ENCODE peak calls at places on chromosomes 16 and 17, in nine cellular contexts. U, D, J, E, G, I, K, V and R are unnamed samples. For H3K36me3, the result is how much of the 10 kb centered on the place peaks cover.

GRCh38 chr17:40648326-40648968 is 829 bp upstream of the SMARCE1 start:
- DNase-seq in U (no peak), D (no peak), J (no peak), E (no peak), G (no peak), I (no peak), K (peak), V (peak), R (no peak)

GRCh38 chr17:18280239-18280638 is 19.8 kb downstream of the MIEF2 start:
- DNase-seq in U (no peak), D (no peak), J (no peak), E (no peak), G (no peak), I (no peak), K (no peak), V (no peak), R (no peak)

GRCh38 chr17:62644487-62645173 is 17.2 kb downstream of the MRC2 start:
- DNase-seq in U (no peak), D (no peak), J (no peak), E (no peak), G (no peak), I (no peak), K (no peak), V (no peak), R (no peak)

GRCh38 chr16:27318399-27319256 is 4.9 kb downstream of the IL4R start:
- DNase-seq in U (no peak), D (peak), J (no peak), E (peak), G (peak), I (no peak), K (peak), V (peak), R (peak)

GRCh38 chr16:50011707-50012106 is 13.3 kb upstream of the CNEP1R1 start:
- DNase-seq in U (no peak), D (no peak), J (no peak), E (no peak), G (no peak), I (no peak), K (no peak), V (no peak), R (no peak)

GRCh38 chr16:48075398-48075797 is 80.4 kb downstream of the ABCC12 start:
- DNase-seq in U (no peak), D (no peak), J (no peak), E (no peak), G (no peak), I (no peak), K (no peak), V (no peak), R (no peak)

GRCh38 chr17:58514795-58515157 is 338 bp upstream of the MTMR4 start:
- DNase-seq in U (no peak), D (no peak), J (no peak), E (no peak), G (no peak), I (no peak), K (no peak), V (no peak), R (no peak)

GRCh38 chr16:51390877-51391276 is 239.8 kb upstream of the SALL1 start:
- DNase-seq in U (no peak), D (no peak), J (no peak), E (no peak), G (no peak), I (no peak), K (no peak), V (no peak), R (no peak)

GRCh38 chr16:11530171-11530940 is 56.4 kb downstream of the LITAF start:
- DNase-seq in U (no peak), D (no peak), J (no peak), E (no peak), G (no peak), I (no peak), K (no peak), V (no peak), R (no peak)

GRCh38 chr16:29765167-29766032 is 12.7 kb upstream of the ZG16 start:
- DNase-seq in U (no peak), D (no peak), J (peak), E (no peak), G (no peak), I (peak), K (no peak), V (no peak), R (no peak)

GRCh38 chr17:83078378-83079339 is 750 bp upstream of the METRNL start:
- DNase-seq in U (no peak), D (no peak), J (no peak), E (no peak), G (no peak), I (no peak), K (no peak), V (no peak), R (no peak)

GRCh38 chr16:57577214-57577613 is 34.8 kb downstream of the ADGRG5 start:
- DNase-seq in U (no peak), D (no peak), J (no peak), E (no peak), G (no peak), I (no peak), K (no peak), V (no peak), R (no peak)

GRCh38 chr16:15494231-15494630 is 59.8 kb downstream of the BMERB1 start:
- DNase-seq in U (no peak), D (no peak), J (peak), E (no peak), G (peak), I (no peak), K (no peak), V (no peak), R (no peak)

GRCh38 chr17:36485805-36486203 is 677 bp upstream of the ZNHIT3 start:
- DNase-seq in U (no peak), D (no peak), J (no peak), E (no peak), G (no peak), I (no peak), K (no peak), V (no peak), R (no peak)

GRCh38 chr17:3512512-3513171 is 36.8 kb downstream of the ASPA start:
- DNase-seq in U (no peak), D (peak), J (no peak), E (no peak), G (peak), I (peak), K (peak), V (peak), R (peak)

GRCh38 chr16:11636172-11636721 is 32.0 kb upstream of the SNN start:
- DNase-seq in U (no peak), D (no peak), J (no peak), E (no peak), G (no peak), I (peak), K (no peak), V (no peak), R (no peak)

GRCh38 chr16:80200079-80200478 is 340.7 kb upstream of the DYNLRB2 start:
- DNase-seq in U (no peak), D (no peak), J (no peak), E (no peak), G (no peak), I (no peak), K (no peak), V (no peak), R (no peak)

GRCh38 chr17:17403899-17404576 is 72.8 kb upstream of the MED9 start:
- DNase-seq in U (no peak), D (no peak), J (no peak), E (peak), G (no peak), I (no peak), K (no peak), V (no peak), R (peak)

GRCh38 chr16:84545114-84545737 is 40.8 kb upstream of the MEAK7 start:
- DNase-seq in U (no peak), D (no peak), J (no peak), E (peak), G (no peak), I (no peak), K (no peak), V (no peak), R (no peak)

GRCh38 chr17:55674107-55674506 is 48.6 kb downstream of the TMEM100 start:
- DNase-seq in U (no peak), D (no peak), J (no peak), E (no peak), G (no peak), I (no peak), K (no peak), V (no peak), R (no peak)

GRCh38 chr16:66070140-66070887 is 296.2 kb upstream of the CDH5 start:
- DNase-seq in U (no peak), D (peak), J (no peak), E (no peak), G (peak), I (no peak), K (peak), V (peak), R (peak)

GRCh38 chr16:66920924-66921680 is 2.4 kb upstream of the CDH16 start:
- DNase-seq in U (no peak), D (no peak), J (no peak), E (no peak), G (no peak), I (no peak), K (no peak), V (no peak), R (no peak)

GRCh38 chr16:69477546-69477945 is 53.1 kb downstream of the CYB5B start:
- DNase-seq in U (no peak), D (no peak), J (no peak), E (no peak), G (no peak), I (no peak), K (no peak), V (no peak), R (no peak)

GRCh38 chr17:17363638-17364337 is 60.6 kb downstream of the NT5M start:
- DNase-seq in U (no peak), D (no peak), J (no peak), E (peak), G (no peak), I (no peak), K (no peak), V (no peak), R (peak)

GRCh38 chr17:42438600-42439567 is 15.8 kb upstream of the CAVIN1 start:
- DNase-seq in U (peak), D (no peak), J (no peak), E (peak), G (peak), I (no peak), K (no peak), V (no peak), R (no peak)
- TF ChIP-seq CTCF in U (peak), D (peak), J (peak), E (peak), G (no peak), I (no peak), K (peak), V (no peak), R (peak)

GRCh38 chr16:85453-85782 is 7.4 kb downstream of the MPG start:
- DNase-seq in U (no peak), D (no peak), J (no peak), E (no peak), G (no peak), I (no peak), K (no peak), V (no peak), R (no peak)
- H3K36me3 ChIP-seq in U (under half), D (under half), J (under half), E (half or more), G (half or more), I (under half), K (half or more), V (half or more), R (under half)

GRCh38 chr17:81166033-81166472 is at the start of gene AATK:
- DNase-seq in U (no peak), D (no peak), J (no peak), E (no peak), G (no peak), I (no peak), K (no peak), V (no peak), R (peak)
- H3K4me3 ChIP-seq in U (no peak), D (peak), J (no peak), E (no peak), G (no peak), I (peak), K (peak), V (no peak), R (peak)

GRCh38 chr17:19760781-19761180 is 12.7 kb upstream of the ALDH3A1 start:
- DNase-seq in U (no peak), D (no peak), J (no peak), E (no peak), G (peak), I (peak), K (no peak), V (no peak), R (no peak)

GRCh38 chr17:19763416-19763815 is 15.3 kb upstream of the ALDH3A1 start:
- DNase-seq in U (no peak), D (no peak), J (no peak), E (peak), G (peak), I (no peak), K (no peak), V (no peak), R (no peak)

GRCh38 chr17:19759934-19760530 is 11.9 kb upstream of the ALDH3A1 start:
- DNase-seq in U (no peak), D (no peak), J (no peak), E (no peak), G (peak), I (peak), K (no peak), V (no peak), R (no peak)

GRCh38 chr17:19766016-19766415 is 17.9 kb upstream of the ALDH3A1 start:
- DNase-seq in U (no peak), D (no peak), J (no peak), E (no peak), G (peak), I (no peak), K (no peak), V (no peak), R (no peak)

DNA sequence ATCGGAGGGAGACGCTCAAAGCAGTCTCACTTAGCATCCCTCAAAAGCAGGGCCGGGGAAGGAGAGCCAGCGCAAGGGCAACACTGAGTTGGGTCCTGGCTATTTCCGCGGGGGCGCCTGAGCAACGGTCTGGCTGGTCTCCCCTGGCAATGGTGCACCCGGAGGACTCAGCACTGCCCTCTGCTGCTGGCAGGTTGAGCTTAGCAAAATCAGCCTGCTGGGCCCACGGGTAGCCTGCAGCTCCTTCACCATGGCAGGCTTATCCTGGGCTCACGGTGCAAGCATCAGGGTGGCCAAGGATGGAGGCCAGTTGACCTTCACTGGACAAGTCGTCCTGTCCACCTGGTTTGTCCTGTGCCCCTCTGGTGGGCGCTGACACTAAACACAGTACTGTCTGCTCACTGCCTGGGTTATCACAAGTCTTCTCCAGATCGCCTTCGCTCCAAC is 14.4 kb upstream of the ALDH3A1 start:
- DNase-seq in U (peak), D (peak), J (no peak), E (peak), G (peak), I (no peak), K (peak), V (peak), R (peak)
- TF ChIP-seq CTCF in U (peak), D (peak), J (peak), E (peak), G (peak), I (peak), K (peak), V (peak), R (peak)

GRCh38 chr16:89738538-89739317 is 17.4 kb downstream of the ZNF276 start:
- DNase-seq in U (no peak), D (no peak), J (no peak), E (no peak), G (no peak), I (no peak), K (no peak), V (no peak), R (no peak)
- H3K36me3 ChIP-seq in U (under half), D (half or more), J (half or more), E (half or more), G (half or more), I (under half), K (half or more), V (half or more), R (half or more)

GRCh38 chr16:2856061-2856670 is 1.8 kb downstream of the PRSS22 start:
- DNase-seq in U (no peak), D (no peak), J (no peak), E (peak), G (no peak), I (peak), K (no peak), V (no peak), R (no peak)
- H3K4me3 ChIP-seq in U (no peak), D (no peak), J (no peak), E (no peak), G (no peak), I (no peak), K (no peak), V (no peak), R (no peak)

GRCh38 chr17:74780443-74781238 is 4.5 kb upstream of the NAT9 start:
- DNase-seq in U (peak), D (no peak), J (peak), E (no peak), G (no peak), I (no peak), K (no peak), V (no peak), R (no peak)
- TF ChIP-seq CTCF in U (peak), D (peak), J (peak), E (peak), G (peak), I (no peak), K (peak), V (no peak), R (no peak)

DNA sequence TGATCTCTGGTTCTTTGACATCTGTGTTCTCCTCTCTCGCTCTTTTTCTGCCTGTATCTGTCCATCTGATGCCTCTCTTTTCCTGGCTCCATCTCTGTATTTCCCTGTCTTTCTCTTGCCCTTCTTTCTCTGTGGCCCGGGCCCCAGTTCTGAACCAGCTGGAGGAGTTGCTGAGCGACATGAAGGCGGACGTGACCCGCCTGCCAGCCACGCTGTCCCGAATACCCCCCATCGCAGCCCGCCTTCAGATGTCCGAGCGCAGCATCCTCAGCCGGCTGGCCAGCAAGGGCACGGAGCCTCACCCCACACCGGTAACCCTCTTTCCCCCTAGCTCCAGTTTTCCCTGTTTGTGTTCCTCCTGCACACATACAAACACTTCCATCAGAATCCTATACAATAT is 5.8 kb downstream of the RNF227 start:
- DNase-seq in U (no peak), D (no peak), J (no peak), E (no peak), G (no peak), I (no peak), K (no peak), V (no peak), R (no peak)
- H3K36me3 ChIP-seq in U (under half), D (under half), J (under half), E (half or more), G (half or more), I (under half), K (half or more), V (half or more), R (under half)